ENCODE peak calls at places on chromosomes 5 and 9, in five cellular contexts. P, W, F, H and Z are unnamed samples.

GRCh38 chr5:107935641-107936040 is 264.9 kb upstream of the EFNA5 start:
- DNase-seq in F (peak; percentile 69), H (no peak), W (no peak), P (no peak), Z (no peak)

GRCh38 chr5:97629281-97629680 is 446.2 kb upstream of the RIOK2 start:
- DNase-seq in W (no peak), H (no peak), F (no peak), P (no peak), Z (no peak)

GRCh38 chr9:20407013-20407412 is 215.3 kb downstream of the MLLT3 start:
- DNase-seq in W (no peak), F (no peak), P (no peak), H (no peak), Z (no peak)

GRCh38 chr5:179825655-179826182 is 5.0 kb downstream of the SQSTM1 start:
- DNase-seq in F (no peak), H (peak; percentile 72), W (peak; percentile 70), P (no peak), Z (no peak)

GRCh38 chr9:38644601-38645000 is 24.2 kb upstream of the ANKRD18A start:
- DNase-seq in F (no peak), P (no peak), W (no peak), H (no peak), Z (no peak)

GRCh38 chr9:13568446-13568845 is 289.0 kb upstream of the MPDZ start:
- DNase-seq in W (no peak), F (no peak), H (no peak), P (no peak), Z (no peak)

GRCh38 chr5:128539038-128539429 is 989 bp upstream of the FBN2 start:
- DNase-seq in W (no peak), F (no peak), P (no peak), H (no peak), Z (no peak)

GRCh38 chr9:136721339-136722092 is 9.1 kb downstream of the DIPK1B start:
- DNase-seq in H (peak; percentile 95), P (no peak), F (no peak), W (no peak), Z (no peak)

GRCh38 chr5:114174837-114175236 is 187.0 kb upstream of the KCNN2 start:
- DNase-seq in P (no peak), W (no peak), F (no peak), H (no peak), Z (no peak)

GRCh38 chr9:489198-490197 is 274.8 kb downstream of the DOCK8 start:
- DNase-seq in F (no peak), P (no peak), W (no peak), H (no peak), Z (no peak)

GRCh38 chr5:138469540-138470321 is 4.5 kb downstream of the EGR1 start:
- DNase-seq in H (no peak), W (no peak), F (no peak), P (no peak), Z (no peak)